ENCODE peak calls at places on chromosome 15, in four cellular contexts. One of them, this sample, is unnamed.

GRCh38 chr15:74994236-74994635 is 1.1 kb upstream of the SCAMP5 start:
- DNase-seq in ovary: no peak
- DNase-seq in fibroblast of villous mesenchyme: no peak
- DNase-seq in stimulated activated naive B cell treated with anti-CD40 and anti-IgM and Interleukin-4, amounts not matched to agents 10 μg/mL and 1 μg/mL and 100 μg/mL, for 72 hours: no peak
- DNase-seq in this sample: no peak

GRCh38 chr15:100763764-100764750 is 115.6 kb upstream of the ALDH1A3 start:
- DNase-seq in ovary: no peak
- DNase-seq in fibroblast of villous mesenchyme: no peak
- DNase-seq in stimulated activated naive B cell treated with anti-CD40 and anti-IgM and Interleukin-4, amounts not matched to agents 10 μg/mL and 1 μg/mL and 100 μg/mL, for 72 hours: no peak
- DNase-seq in this sample: no peak

GRCh38 chr15:70493787-70494514 is 269.4 kb downstream of the UACA start:
- DNase-seq in ovary: no peak
- DNase-seq in stimulated activated naive B cell treated with anti-CD40 and anti-IgM and Interleukin-4, amounts not matched to agents 10 μg/mL and 1 μg/mL and 100 μg/mL, for 72 hours: no peak
- DNase-seq in fibroblast of villous mesenchyme: peak; percentile 85
- DNase-seq in this sample: no peak

GRCh38 chr15:56772868-56773639 is 39.7 kb upstream of the ZNF280D start:
- DNase-seq in fibroblast of villous mesenchyme: peak; percentile 77
- DNase-seq in stimulated activated naive B cell treated with anti-CD40 and anti-IgM and Interleukin-4, amounts not matched to agents 10 μg/mL and 1 μg/mL and 100 μg/mL, for 72 hours: no peak
- DNase-seq in ovary: no peak
- DNase-seq in this sample: no peak

GRCh38 chr15:63407612-63408011 is 26.0 kb upstream of the CA12 start:
- DNase-seq in stimulated activated naive B cell treated with anti-CD40 and anti-IgM and Interleukin-4, amounts not matched to agents 10 μg/mL and 1 μg/mL and 100 μg/mL, for 72 hours: no peak
- DNase-seq in ovary: no peak
- DNase-seq in fibroblast of villous mesenchyme: peak; percentile 38
- DNase-seq in this sample: no peak

GRCh38 chr15:76235186-76235826 is 76.0 kb downstream of the ETFA start:
- DNase-seq in fibroblast of villous mesenchyme: peak; percentile 50
- DNase-seq in stimulated activated naive B cell treated with anti-CD40 and anti-IgM and Interleukin-4, amounts not matched to agents 10 μg/mL and 1 μg/mL and 100 μg/mL, for 72 hours: no peak
- DNase-seq in ovary: no peak
- DNase-seq in this sample: no peak

GRCh38 chr15:51658664-51659063 is 22.6 kb upstream of the SCG3 start:
- DNase-seq in fibroblast of villous mesenchyme: no peak
- DNase-seq in ovary: no peak
- DNase-seq in stimulated activated naive B cell treated with anti-CD40 and anti-IgM and Interleukin-4, amounts not matched to agents 10 μg/mL and 1 μg/mL and 100 μg/mL, for 72 hours: no peak
- DNase-seq in this sample: no peak

GRCh38 chr15:69666441-69666882 is 213.8 kb downstream of the RPLP1 start:
- DNase-seq in fibroblast of villous mesenchyme: peak; percentile 5
- DNase-seq in stimulated activated naive B cell treated with anti-CD40 and anti-IgM and Interleukin-4, amounts not matched to agents 10 μg/mL and 1 μg/mL and 100 μg/mL, for 72 hours: peak; percentile 28
- DNase-seq in ovary: peak; percentile 37
- DNase-seq in this sample: peak; percentile 40

GRCh38 chr15:84929795-84930371 is 45.4 kb downstream of the SLC28A1 start:
- DNase-seq in ovary: no peak
- DNase-seq in stimulated activated naive B cell treated with anti-CD40 and anti-IgM and Interleukin-4, amounts not matched to agents 10 μg/mL and 1 μg/mL and 100 μg/mL, for 72 hours: peak; percentile 6
- DNase-seq in fibroblast of villous mesenchyme: no peak
- DNase-seq in this sample: no peak

GRCh38 chr15:56587686-56588085 is 122.7 kb upstream of the MNS1 start:
- DNase-seq in stimulated activated naive B cell treated with anti-CD40 and anti-IgM and Interleukin-4, amounts not matched to agents 10 μg/mL and 1 μg/mL and 100 μg/mL, for 72 hours: no peak
- DNase-seq in fibroblast of villous mesenchyme: peak; percentile 39
- DNase-seq in ovary: no peak
- DNase-seq in this sample: no peak

GRCh38 chr15:101008158-101009139 is 89.3 kb downstream of the LRRK1 start:
- DNase-seq in ovary: peak; percentile 88
- DNase-seq in fibroblast of villous mesenchyme: peak; percentile 74
- DNase-seq in stimulated activated naive B cell treated with anti-CD40 and anti-IgM and Interleukin-4, amounts not matched to agents 10 μg/mL and 1 μg/mL and 100 μg/mL, for 72 hours: peak; percentile 77
- DNase-seq in this sample: peak; percentile 82

GRCh38 chr15:91881551-91882297 is 28.2 kb downstream of the SLCO3A1 start:
- DNase-seq in stimulated activated naive B cell treated with anti-CD40 and anti-IgM and Interleukin-4, amounts not matched to agents 10 μg/mL and 1 μg/mL and 100 μg/mL, for 72 hours: no peak
- DNase-seq in ovary: no peak
- DNase-seq in fibroblast of villous mesenchyme: no peak
- DNase-seq in this sample: no peak

GRCh38 chr15:67130673-67131601 is 65.5 kb downstream of the SMAD3 start:
- DNase-seq in fibroblast of villous mesenchyme: peak; percentile 87
- DNase-seq in stimulated activated naive B cell treated with anti-CD40 and anti-IgM and Interleukin-4, amounts not matched to agents 10 μg/mL and 1 μg/mL and 100 μg/mL, for 72 hours: no peak
- DNase-seq in ovary: no peak
- DNase-seq in this sample: no peak

GRCh38 chr15:70269331-70269911 is 171.7 kb upstream of the TLE3 start:
- DNase-seq in stimulated activated naive B cell treated with anti-CD40 and anti-IgM and Interleukin-4, amounts not matched to agents 10 μg/mL and 1 μg/mL and 100 μg/mL, for 72 hours: no peak
- DNase-seq in fibroblast of villous mesenchyme: no peak
- DNase-seq in ovary: no peak
- DNase-seq in this sample: no peak

GRCh38 chr15:30877070-30877469 is 26.6 kb upstream of the FAN1 start:
- DNase-seq in stimulated activated naive B cell treated with anti-CD40 and anti-IgM and Interleukin-4, amounts not matched to agents 10 μg/mL and 1 μg/mL and 100 μg/mL, for 72 hours: no peak
- DNase-seq in fibroblast of villous mesenchyme: no peak
- DNase-seq in ovary: no peak
- DNase-seq in this sample: no peak

GRCh38 chr15:47813985-47814384 is 96.7 kb downstream of the SEMA6D start:
- DNase-seq in fibroblast of villous mesenchyme: no peak
- DNase-seq in ovary: no peak
- DNase-seq in stimulated activated naive B cell treated with anti-CD40 and anti-IgM and Interleukin-4, amounts not matched to agents 10 μg/mL and 1 μg/mL and 100 μg/mL, for 72 hours: peak; percentile 41
- DNase-seq in this sample: peak; percentile 23

GRCh38 chr15:100712226-100712625 is 109.8 kb downstream of the ASB7 start:
- DNase-seq in ovary: peak; percentile 53
- DNase-seq in fibroblast of villous mesenchyme: peak; percentile 76
- DNase-seq in stimulated activated naive B cell treated with anti-CD40 and anti-IgM and Interleukin-4, amounts not matched to agents 10 μg/mL and 1 μg/mL and 100 μg/mL, for 72 hours: no peak
- DNase-seq in this sample: no peak

GRCh38 chr15:65394936-65395335 is 17.1 kb upstream of the IGDCC3 start:
- DNase-seq in ovary: no peak
- DNase-seq in stimulated activated naive B cell treated with anti-CD40 and anti-IgM and Interleukin-4, amounts not matched to agents 10 μg/mL and 1 μg/mL and 100 μg/mL, for 72 hours: no peak
- DNase-seq in fibroblast of villous mesenchyme: no peak
- DNase-seq in this sample: no peak

GRCh38 chr15:22227411-22227810 is 147.1 kb downstream of the OR4M2 start:
- DNase-seq in stimulated activated naive B cell treated with anti-CD40 and anti-IgM and Interleukin-4, amounts not matched to agents 10 μg/mL and 1 μg/mL and 100 μg/mL, for 72 hours: no peak
- DNase-seq in fibroblast of villous mesenchyme: no peak
- DNase-seq in ovary: no peak
- DNase-seq in this sample: no peak

GRCh38 chr15:67329984-67330733 is 75.6 kb downstream of the IQCH start:
- DNase-seq in ovary: no peak
- DNase-seq in stimulated activated naive B cell treated with anti-CD40 and anti-IgM and Interleukin-4, amounts not matched to agents 10 μg/mL and 1 μg/mL and 100 μg/mL, for 72 hours: no peak
- DNase-seq in fibroblast of villous mesenchyme: no peak
- DNase-seq in this sample: no peak

GRCh38 chr15:78203346-78204225 is 30.8 kb downstream of the ACSBG1 start:
- DNase-seq in ovary: no peak
- DNase-seq in fibroblast of villous mesenchyme: no peak
- DNase-seq in stimulated activated naive B cell treated with anti-CD40 and anti-IgM and Interleukin-4, amounts not matched to agents 10 μg/mL and 1 μg/mL and 100 μg/mL, for 72 hours: no peak
- DNase-seq in this sample: no peak

GRCh38 chr15:69154026-69154425 is 6.4 kb upstream of the GLCE start:
- DNase-seq in stimulated activated naive B cell treated with anti-CD40 and anti-IgM and Interleukin-4, amounts not matched to agents 10 μg/mL and 1 μg/mL and 100 μg/mL, for 72 hours: no peak
- DNase-seq in fibroblast of villous mesenchyme: peak; percentile 19
- DNase-seq in ovary: no peak
- DNase-seq in this sample: no peak

GRCh38 chr15:41797194-41797593 is 22.9 kb downstream of the MAPKBP1 start:
- DNase-seq in fibroblast of villous mesenchyme: no peak
- DNase-seq in ovary: no peak
- DNase-seq in stimulated activated naive B cell treated with anti-CD40 and anti-IgM and Interleukin-4, amounts not matched to agents 10 μg/mL and 1 μg/mL and 100 μg/mL, for 72 hours: peak; percentile 30
- DNase-seq in this sample: no peak

GRCh38 chr15:29514931-29515330 is 245.3 kb upstream of the NSMCE3 start:
- DNase-seq in fibroblast of villous mesenchyme: no peak
- DNase-seq in stimulated activated naive B cell treated with anti-CD40 and anti-IgM and Interleukin-4, amounts not matched to agents 10 μg/mL and 1 μg/mL and 100 μg/mL, for 72 hours: no peak
- DNase-seq in ovary: no peak
- DNase-seq in this sample: no peak

GRCh38 chr15:50506121-50506520 is 40.3 kb downstream of the USP50 start:
- DNase-seq in fibroblast of villous mesenchyme: peak; percentile 8
- DNase-seq in ovary: no peak
- DNase-seq in stimulated activated naive B cell treated with anti-CD40 and anti-IgM and Interleukin-4, amounts not matched to agents 10 μg/mL and 1 μg/mL and 100 μg/mL, for 72 hours: no peak
- DNase-seq in this sample: no peak

GRCh38 chr15:82750831-82751181 is 41.1 kb upstream of the AP3B2 start:
- DNase-seq in ovary: no peak
- DNase-seq in stimulated activated naive B cell treated with anti-CD40 and anti-IgM and Interleukin-4, amounts not matched to agents 10 μg/mL and 1 μg/mL and 100 μg/mL, for 72 hours: no peak
- DNase-seq in fibroblast of villous mesenchyme: no peak
- DNase-seq in this sample: peak; percentile 6

GRCh38 chr15:53746101-53746500 is 13.4 kb downstream of the WDR72 start:
- DNase-seq in ovary: no peak
- DNase-seq in fibroblast of villous mesenchyme: no peak
- DNase-seq in stimulated activated naive B cell treated with anti-CD40 and anti-IgM and Interleukin-4, amounts not matched to agents 10 μg/mL and 1 μg/mL and 100 μg/mL, for 72 hours: no peak
- DNase-seq in this sample: no peak

GRCh38 chr15:56844892-56845291 is 73.6 kb upstream of the TCF12 start:
- DNase-seq in fibroblast of villous mesenchyme: no peak
- DNase-seq in ovary: no peak
- DNase-seq in stimulated activated naive B cell treated with anti-CD40 and anti-IgM and Interleukin-4, amounts not matched to agents 10 μg/mL and 1 μg/mL and 100 μg/mL, for 72 hours: no peak
- DNase-seq in this sample: no peak

GRCh38 chr15:29104566-29104880 is 165.1 kb downstream of the NSMCE3 start:
- DNase-seq in ovary: no peak
- DNase-seq in stimulated activated naive B cell treated with anti-CD40 and anti-IgM and Interleukin-4, amounts not matched to agents 10 μg/mL and 1 μg/mL and 100 μg/mL, for 72 hours: no peak
- DNase-seq in fibroblast of villous mesenchyme: no peak
- DNase-seq in this sample: no peak

GRCh38 chr15:66862878-66863335 is 160.9 kb downstream of the SMAD6 start:
- DNase-seq in fibroblast of villous mesenchyme: peak; percentile 80
- DNase-seq in stimulated activated naive B cell treated with anti-CD40 and anti-IgM and Interleukin-4, amounts not matched to agents 10 μg/mL and 1 μg/mL and 100 μg/mL, for 72 hours: peak; percentile 81
- DNase-seq in ovary: peak; percentile 85
- DNase-seq in this sample: no peak

GRCh38 chr15:47870956-47871625 is 153.8 kb downstream of the SEMA6D start:
- DNase-seq in fibroblast of villous mesenchyme: peak; percentile 65
- DNase-seq in ovary: no peak
- DNase-seq in stimulated activated naive B cell treated with anti-CD40 and anti-IgM and Interleukin-4, amounts not matched to agents 10 μg/mL and 1 μg/mL and 100 μg/mL, for 72 hours: no peak
- DNase-seq in this sample: no peak

GRCh38 chr15:99322643-99323405 is 71.5 kb downstream of the LRRC28 start:
- DNase-seq in ovary: no peak
- DNase-seq in stimulated activated naive B cell treated with anti-CD40 and anti-IgM and Interleukin-4, amounts not matched to agents 10 μg/mL and 1 μg/mL and 100 μg/mL, for 72 hours: no peak
- DNase-seq in fibroblast of villous mesenchyme: no peak
- DNase-seq in this sample: no peak

GRCh38 chr15:52362497-52362896 is 66.9 kb upstream of the MYO5C start:
- DNase-seq in fibroblast of villous mesenchyme: peak; percentile 52
- DNase-seq in stimulated activated naive B cell treated with anti-CD40 and anti-IgM and Interleukin-4, amounts not matched to agents 10 μg/mL and 1 μg/mL and 100 μg/mL, for 72 hours: no peak
- DNase-seq in ovary: no peak
- DNase-seq in this sample: no peak

This sample was measured in GM19239.